ENCODE peak calls at places on chromosomes 3 and 15, in four cellular contexts. W is mammary epithelial cell, L is psoas muscle, G is ovary. Q is an unnamed sample.

GRCh38 chr15:70504305-70504951 is 258.9 kb downstream of the UACA start:
- DNase-seq in W (peak; percentile 67), L (peak; percentile 81), G (peak; percentile 76), Q (peak; percentile 41)

GRCh38 chr3:186609247-186609868 is 3.5 kb upstream of the AHSG start:
- DNase-seq in W (peak; percentile 72), L (no peak), G (no peak), Q (peak; percentile 27)

GRCh38 chr3:169710619-169711018 is 47.1 kb upstream of the MECOM start:
- DNase-seq in W (peak; percentile 46), L (no peak), G (no peak), Q (no peak)

GRCh38 chr3:142578309-142579223 is at the start of gene ATR:
- DNase-seq in W (peak; percentile 98), L (peak; percentile 99), G (peak; percentile 96), Q (peak; percentile 99)

GRCh38 chr3:10334461-10334860 is 13.5 kb upstream of the SEC13 start:
- DNase-seq in W (no peak), L (peak; percentile 89), G (no peak), Q (no peak)

GRCh38 chr3:126693921-126694320 is 10.1 kb upstream of the CHCHD6 start:
- DNase-seq in W (no peak), L (no peak), G (no peak), Q (no peak)

GRCh38 chr3:182117583-182117982 is 405.9 kb downstream of the SOX2 start:
- DNase-seq in W (no peak), L (no peak), G (no peak), Q (no peak)

GRCh38 chr3:50503504-50503903 is at the start of gene CACNA2D2:
- DNase-seq in W (peak; percentile 14), L (peak; percentile 84), G (peak; percentile 77), Q (peak; percentile 57)

GRCh38 chr15:50943623-50944022 is 35.1 kb downstream of the AP4E1 start:
- DNase-seq in W (peak; percentile 40), L (no peak), G (no peak), Q (no peak)

GRCh38 chr15:78035319-78035718 is 42.2 kb downstream of the TBC1D2B start:
- DNase-seq in W (no peak), L (no peak), G (peak; percentile 39), Q (no peak)

GRCh38 chr15:67840747-67841634 is 1.1 kb upstream of the RNU6-1 start:
- DNase-seq in W (no peak), L (no peak), G (peak; percentile 35), Q (peak; percentile 40)

GRCh38 chr3:134341391-134341790 is 32.9 kb downstream of the AMOTL2 start:
- DNase-seq in W (peak; percentile 38), L (no peak), G (no peak), Q (no peak)

GRCh38 chr3:125375950-125376679 is 990 bp upstream of the ZNF148 start:
- DNase-seq in W (peak; percentile 53), L (no peak), G (no peak), Q (peak; percentile 20)

GRCh38 chr3:188214442-188214841 is 60.5 kb downstream of the LPP start:
- DNase-seq in W (no peak), L (no peak), G (no peak), Q (no peak)

GRCh38 chr3:50211930-50212329 is 6.9 kb downstream of the SLC38A3 start:
- DNase-seq in W (no peak), L (no peak), G (no peak), Q (no peak)

GRCh38 chr3:147758786-147759185 is 349.6 kb downstream of the ZIC1 start:
- DNase-seq in W (no peak), L (no peak), G (no peak), Q (no peak)

GRCh38 chr15:61828008-61828407 is 232.2 kb downstream of the VPS13C start:
- DNase-seq in W (no peak), L (no peak), G (no peak), Q (no peak)

GRCh38 chr15:73005450-73005849 is 46.8 kb upstream of the NEO1 start:
- DNase-seq in W (no peak), L (no peak), G (no peak), Q (no peak)

GRCh38 chr3:93961026-93961425 is 12.7 kb downstream of the PROS1 start:
- DNase-seq in W (no peak), L (no peak), G (no peak), Q (no peak)

GRCh38 chr3:120506828-120507774 is 56.3 kb upstream of the FSTL1 start:
- DNase-seq in W (no peak), L (no peak), G (peak; percentile 27), Q (peak; percentile 64)

DNA sequence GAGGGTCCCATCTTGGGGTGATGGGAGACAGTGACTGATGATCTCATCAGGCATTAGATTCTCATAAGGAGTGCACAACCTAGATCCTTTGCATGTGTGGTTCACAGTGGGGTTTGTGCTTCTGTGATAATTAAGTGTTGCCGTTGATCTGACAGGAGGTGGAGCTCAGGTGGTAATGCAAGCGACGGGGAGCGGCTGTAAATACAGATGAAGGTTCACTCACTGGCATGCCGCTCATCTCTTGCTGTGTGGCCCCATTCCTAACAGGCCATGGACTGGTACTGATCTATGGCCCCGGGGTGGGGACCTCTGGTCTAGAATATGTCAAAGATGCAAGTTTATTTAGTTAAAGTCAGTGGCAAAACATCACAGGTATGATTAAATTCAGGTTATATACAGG is 8.7 kb downstream of the MEF2A start:
- DNase-seq in W (no peak), L (no peak), G (no peak), Q (no peak)
- H3K4me1 ChIP-seq in W (no peaks in the 10 kb centered on the region), L (peaks cover 63% of the 10 kb centered on the region), G (peaks cover 2% of the 10 kb centered on the region), Q (peaks cover 8% of the 10 kb centered on the region)

DNA sequence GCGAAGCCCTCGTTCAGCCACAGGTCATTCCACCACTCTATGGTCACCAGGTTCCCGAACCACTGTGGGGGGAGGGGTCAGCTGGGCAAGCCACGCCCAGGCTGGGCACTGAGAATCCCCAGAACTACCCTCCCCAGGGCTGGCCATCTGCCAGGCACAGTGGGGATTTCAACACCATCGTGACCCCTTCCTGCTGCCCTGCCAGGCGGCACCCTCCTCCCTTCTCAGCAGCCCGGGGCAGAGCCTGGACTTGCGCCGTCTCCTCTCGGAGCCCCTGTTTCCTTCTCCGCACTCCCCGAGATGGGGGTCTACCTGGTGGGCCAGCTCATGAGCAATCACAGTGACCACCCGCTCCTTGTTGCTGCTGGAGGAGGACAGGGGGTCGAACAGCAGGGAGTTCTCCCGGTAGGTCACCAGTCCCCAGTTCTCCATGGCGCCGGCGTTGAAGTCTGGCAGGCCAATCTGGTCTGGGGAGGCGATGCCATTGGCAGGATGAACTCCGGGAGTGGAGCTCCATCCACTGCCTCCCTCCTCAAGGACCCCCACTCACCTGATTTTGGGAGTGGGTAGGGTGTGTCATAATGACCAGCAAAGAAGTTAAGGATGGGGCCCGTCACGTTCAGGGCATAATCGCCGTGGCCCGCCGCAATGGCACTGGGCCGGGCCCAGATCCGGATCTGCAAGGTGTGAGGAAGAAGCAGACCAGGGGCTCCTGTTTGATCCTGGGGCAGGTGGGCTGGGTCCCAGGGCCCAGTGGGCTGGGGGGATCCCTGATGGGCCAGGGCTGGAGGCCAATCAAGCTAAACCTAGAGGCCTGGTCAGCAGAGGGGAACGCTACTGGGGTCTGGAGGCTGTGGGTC is 10.5 kb downstream of the ANPEP start:
- DNase-seq in W (no peak), L (peak; percentile 56), G (no peak), Q (no peak)
- H3K27ac ChIP-seq in W (no peak overlapping the region), L (no peak overlapping the region), G (no peak overlapping the region), Q (no peak overlapping the region)

DNA sequence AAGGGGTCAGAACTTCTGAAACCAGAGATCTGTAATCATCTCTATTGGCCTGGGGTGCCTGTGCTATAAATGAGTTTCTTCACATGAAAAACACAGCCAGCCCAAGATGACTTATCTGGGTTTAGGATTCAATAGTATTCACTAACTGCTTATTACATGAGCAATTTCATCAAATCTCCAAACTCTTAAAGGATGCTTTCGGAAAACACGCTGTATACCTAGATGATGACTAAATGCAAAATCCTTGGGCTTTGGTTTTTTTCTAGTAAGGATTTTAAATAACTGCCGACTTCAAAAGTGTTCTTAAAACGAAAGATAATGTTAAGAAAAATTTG is 18.4 kb downstream of the TMEM43 start:
- DNase-seq in W (no peak), L (no peak), G (no peak), Q (no peak)
- H3K4me1 ChIP-seq in W (peaks cover 40% of the 10 kb centered on the region), L (peaks cover 34% of the 10 kb centered on the region), G (peaks cover 8% of the 10 kb centered on the region), Q (peaks cover 11% of the 10 kb centered on the region)

GRCh38 chr15:63475670-63476069 is 28.7 kb upstream of the USP3 start:
- DNase-seq in W (no peak), L (no peak), G (no peak), Q (no peak)
- H3K27ac ChIP-seq in W (no peak overlapping the region), L (no peak overlapping the region), G (no peak overlapping the region), Q (no peak overlapping the region)

DNA sequence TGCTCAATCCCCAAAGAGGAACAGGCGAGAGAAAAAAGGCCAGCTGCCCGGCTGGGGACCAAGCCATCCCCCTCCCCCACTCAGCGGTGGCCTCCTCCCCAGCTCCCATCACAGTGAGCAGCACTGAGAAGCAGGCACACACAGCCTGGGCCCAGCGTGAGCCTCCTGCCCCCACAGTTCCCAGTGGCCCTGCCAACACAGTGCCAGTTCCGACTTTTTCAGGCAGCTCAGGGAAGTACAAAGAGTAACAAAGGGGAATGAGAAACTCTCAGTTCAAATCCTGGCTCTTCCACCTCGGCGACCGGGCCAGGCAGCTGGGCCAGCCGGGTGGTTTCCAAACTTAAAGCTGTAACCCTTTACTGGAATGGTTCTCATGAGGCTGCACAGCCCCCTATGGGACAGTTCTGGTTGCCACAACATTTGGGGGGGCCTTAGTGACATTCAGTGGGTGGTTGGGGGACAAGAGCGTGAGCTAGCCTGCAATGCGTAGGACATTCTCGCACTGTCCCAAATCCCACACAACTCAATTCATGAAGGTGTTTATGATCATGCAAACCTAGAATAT is 18.4 kb downstream of the TNK2 start:
- DNase-seq in W (no peak), L (peak; percentile 73), G (no peak), Q (no peak)
- H3K4me1 ChIP-seq in W (peaks cover 33% of the 10 kb centered on the region), L (peaks cover 93% of the 10 kb centered on the region), G (peaks cover 27% of the 10 kb centered on the region), Q (peaks cover 4% of the 10 kb centered on the region)

GRCh38 chr3:195249858-195250464 is 21.0 kb downstream of the XXYLT1 start:
- DNase-seq in W (no peak), L (no peak), G (peak; percentile 14), Q (peak; percentile 10)
- H3K27ac ChIP-seq in W (no peak overlapping the region), L (no peak overlapping the region), G (no peak overlapping the region), Q (no peak overlapping the region)

GRCh38 chr3:129563332-129563731 is 20.4 kb downstream of the H1-8 start:
- DNase-seq in W (no peak), L (peak; percentile 42), G (no peak), Q (no peak)
- H3K4me1 ChIP-seq in W (peaks cover 10% of the 10 kb centered on the region), L (peaks cover 20% of the 10 kb centered on the region), G (peaks cover 24% of the 10 kb centered on the region), Q (no peaks in the 10 kb centered on the region)